ENCODE peak calls at places on chromosomes 3 and 15, in seven cellular contexts. One of them, this sample, is unnamed.

GRCh38 chr3:136783708-136784191 is 31.6 kb upstream of the STAG1 start:
- DNase-seq in A549: no peak
- DNase-seq in CD4-positive, alpha-beta T cell: no peak
- DNase-seq in left ventricle myocardium inferior: no peak
- DNase-seq in GM23338: no peak
- DNase-seq in testis: no peak
- DNase-seq in mammary epithelial cell: no peak
- DNase-seq in this sample: no peak

GRCh38 chr15:49979705-49980382 is 139.2 kb downstream of the ATP8B4 start:
- DNase-seq in A549: no peak
- DNase-seq in CD4-positive, alpha-beta T cell: no peak
- DNase-seq in left ventricle myocardium inferior: no peak
- DNase-seq in GM23338: no peak
- DNase-seq in testis: no peak
- DNase-seq in mammary epithelial cell: no peak
- DNase-seq in this sample: no peak

GRCh38 chr3:185729335-185729715 is 95.5 kb downstream of the IGF2BP2 start:
- DNase-seq in A549: no peak
- DNase-seq in CD4-positive, alpha-beta T cell: no peak
- DNase-seq in left ventricle myocardium inferior: no peak
- DNase-seq in GM23338: no peak
- DNase-seq in testis: no peak
- DNase-seq in mammary epithelial cell: peak
- DNase-seq in this sample: no peak

GRCh38 chr3:39192490-39193092 is at the start of gene XIRP1:
- DNase-seq in A549: no peak
- DNase-seq in CD4-positive, alpha-beta T cell: no peak
- DNase-seq in left ventricle myocardium inferior: peak
- DNase-seq in GM23338: no peak
- DNase-seq in testis: no peak
- DNase-seq in mammary epithelial cell: no peak
- DNase-seq in this sample: no peak

GRCh38 chr3:134852893-134853351 is 57.9 kb downstream of the EPHB1 start:
- DNase-seq in A549: no peak
- DNase-seq in CD4-positive, alpha-beta T cell: no peak
- DNase-seq in left ventricle myocardium inferior: no peak
- DNase-seq in GM23338: no peak
- DNase-seq in testis: no peak
- DNase-seq in mammary epithelial cell: no peak
- DNase-seq in this sample: peak

GRCh38 chr15:84981711-84982300 is at the start of gene PDE8A:
- DNase-seq in A549: peak
- DNase-seq in CD4-positive, alpha-beta T cell: peak
- DNase-seq in left ventricle myocardium inferior: peak
- DNase-seq in GM23338: peak
- DNase-seq in testis: peak
- DNase-seq in mammary epithelial cell: peak
- DNase-seq in this sample: peak

GRCh38 chr15:92079047-92079446 is 225.5 kb downstream of the SLCO3A1 start:
- DNase-seq in A549: no peak
- DNase-seq in CD4-positive, alpha-beta T cell: no peak
- DNase-seq in left ventricle myocardium inferior: no peak
- DNase-seq in GM23338: peak
- DNase-seq in testis: peak
- DNase-seq in mammary epithelial cell: no peak
- DNase-seq in this sample: no peak

GRCh38 chr3:26623409-26624208 is 1.0 kb downstream of the LRRC3B start:
- DNase-seq in A549: no peak
- DNase-seq in CD4-positive, alpha-beta T cell: no peak
- DNase-seq in left ventricle myocardium inferior: no peak
- DNase-seq in GM23338: peak
- DNase-seq in testis: no peak
- DNase-seq in mammary epithelial cell: no peak
- DNase-seq in this sample: no peak

GRCh38 chr3:117201906-117202305 is 492.3 kb downstream of the TUSC7 start:
- DNase-seq in A549: no peak
- DNase-seq in CD4-positive, alpha-beta T cell: no peak
- DNase-seq in left ventricle myocardium inferior: no peak
- DNase-seq in GM23338: no peak
- DNase-seq in testis: no peak
- DNase-seq in mammary epithelial cell: no peak
- DNase-seq in this sample: no peak

GRCh38 chr15:72965671-72966070 is 86.6 kb upstream of the NEO1 start:
- DNase-seq in A549: no peak
- DNase-seq in CD4-positive, alpha-beta T cell: no peak
- DNase-seq in left ventricle myocardium inferior: no peak
- DNase-seq in GM23338: no peak
- DNase-seq in testis: no peak
- DNase-seq in mammary epithelial cell: no peak
- DNase-seq in this sample: no peak

GRCh38 chr3:3821780-3822179 is 22.5 kb downstream of the LRRN1 start:
- DNase-seq in A549: no peak
- DNase-seq in CD4-positive, alpha-beta T cell: no peak
- DNase-seq in left ventricle myocardium inferior: no peak
- DNase-seq in GM23338: no peak
- DNase-seq in testis: no peak
- DNase-seq in mammary epithelial cell: no peak
- DNase-seq in this sample: no peak

GRCh38 chr15:96428742-96429141 is 98.2 kb downstream of the NR2F2 start:
- DNase-seq in A549: no peak
- DNase-seq in CD4-positive, alpha-beta T cell: no peak
- DNase-seq in left ventricle myocardium inferior: no peak
- DNase-seq in GM23338: no peak
- DNase-seq in testis: peak
- DNase-seq in mammary epithelial cell: peak
- DNase-seq in this sample: no peak

GRCh38 chr3:196216081-196216564 is at the start of gene SLC51A:
- DNase-seq in A549: no peak
- DNase-seq in CD4-positive, alpha-beta T cell: no peak
- DNase-seq in left ventricle myocardium inferior: no peak
- DNase-seq in GM23338: peak
- DNase-seq in testis: no peak
- DNase-seq in mammary epithelial cell: no peak
- DNase-seq in this sample: no peak

GRCh38 chr3:55434789-55435188 is 52.3 kb downstream of the WNT5A start:
- DNase-seq in A549: no peak
- DNase-seq in CD4-positive, alpha-beta T cell: no peak
- DNase-seq in left ventricle myocardium inferior: no peak
- DNase-seq in GM23338: peak
- DNase-seq in testis: no peak
- DNase-seq in mammary epithelial cell: peak
- DNase-seq in this sample: no peak

GRCh38 chr15:70767668-70768067 is 4.3 kb upstream of the UACA start:
- DNase-seq in A549: no peak
- DNase-seq in CD4-positive, alpha-beta T cell: no peak
- DNase-seq in left ventricle myocardium inferior: no peak
- DNase-seq in GM23338: no peak
- DNase-seq in testis: no peak
- DNase-seq in mammary epithelial cell: no peak
- DNase-seq in this sample: no peak

GRCh38 chr15:73631915-73632669 is 1.1 kb downstream of the NPTN start:
- DNase-seq in A549: peak
- DNase-seq in CD4-positive, alpha-beta T cell: no peak
- DNase-seq in left ventricle myocardium inferior: no peak
- DNase-seq in GM23338: peak
- DNase-seq in testis: peak
- DNase-seq in mammary epithelial cell: peak
- DNase-seq in this sample: no peak

GRCh38 chr15:31392761-31393401 is 66.2 kb downstream of the KLF13 start:
- DNase-seq in A549: no peak
- DNase-seq in CD4-positive, alpha-beta T cell: no peak
- DNase-seq in left ventricle myocardium inferior: peak
- DNase-seq in GM23338: peak
- DNase-seq in testis: no peak
- DNase-seq in mammary epithelial cell: no peak
- DNase-seq in this sample: peak

GRCh38 chr3:47227678-47228077 is 54.9 kb downstream of the KIF9 start:
- DNase-seq in A549: no peak
- DNase-seq in CD4-positive, alpha-beta T cell: no peak
- DNase-seq in left ventricle myocardium inferior: peak
- DNase-seq in GM23338: no peak
- DNase-seq in testis: peak
- DNase-seq in mammary epithelial cell: no peak
- DNase-seq in this sample: no peak

GRCh38 chr3:159765025-159765859 is 223.4 kb upstream of the IL12A start:
- DNase-seq in A549: peak
- DNase-seq in CD4-positive, alpha-beta T cell: no peak
- DNase-seq in left ventricle myocardium inferior: peak
- DNase-seq in GM23338: peak
- DNase-seq in testis: peak
- DNase-seq in mammary epithelial cell: peak
- DNase-seq in this sample: no peak

GRCh38 chr15:44550256-44550655 is 13.3 kb downstream of the EIF3J start:
- DNase-seq in A549: no peak
- DNase-seq in CD4-positive, alpha-beta T cell: no peak
- DNase-seq in left ventricle myocardium inferior: no peak
- DNase-seq in GM23338: no peak
- DNase-seq in testis: no peak
- DNase-seq in mammary epithelial cell: no peak
- DNase-seq in this sample: no peak

GRCh38 chr3:57556459-57557087 is 499 bp downstream of the PDE12 start:
- DNase-seq in A549: peak
- DNase-seq in CD4-positive, alpha-beta T cell: no peak
- DNase-seq in left ventricle myocardium inferior: peak
- DNase-seq in GM23338: no peak
- DNase-seq in testis: peak
- DNase-seq in mammary epithelial cell: no peak
- DNase-seq in this sample: no peak

GRCh38 chr3:57555316-57555715 is 758 bp upstream of the PDE12 start:
- DNase-seq in A549: peak
- DNase-seq in CD4-positive, alpha-beta T cell: no peak
- DNase-seq in left ventricle myocardium inferior: no peak
- DNase-seq in GM23338: no peak
- DNase-seq in testis: peak
- DNase-seq in mammary epithelial cell: no peak
- DNase-seq in this sample: no peak

GRCh38 chr3:57559526-57559925 is 3.5 kb downstream of the PDE12 start:
- DNase-seq in A549: no peak
- DNase-seq in CD4-positive, alpha-beta T cell: no peak
- DNase-seq in left ventricle myocardium inferior: no peak
- DNase-seq in GM23338: no peak
- DNase-seq in testis: no peak
- DNase-seq in mammary epithelial cell: no peak
- DNase-seq in this sample: no peak

GRCh38 chr3:57557088-57557537 is 1.0 kb downstream of the PDE12 start:
- DNase-seq in A549: peak
- DNase-seq in CD4-positive, alpha-beta T cell: peak
- DNase-seq in left ventricle myocardium inferior: no peak
- DNase-seq in GM23338: peak
- DNase-seq in testis: peak
- DNase-seq in mammary epithelial cell: peak
- DNase-seq in this sample: peak

DNA sequence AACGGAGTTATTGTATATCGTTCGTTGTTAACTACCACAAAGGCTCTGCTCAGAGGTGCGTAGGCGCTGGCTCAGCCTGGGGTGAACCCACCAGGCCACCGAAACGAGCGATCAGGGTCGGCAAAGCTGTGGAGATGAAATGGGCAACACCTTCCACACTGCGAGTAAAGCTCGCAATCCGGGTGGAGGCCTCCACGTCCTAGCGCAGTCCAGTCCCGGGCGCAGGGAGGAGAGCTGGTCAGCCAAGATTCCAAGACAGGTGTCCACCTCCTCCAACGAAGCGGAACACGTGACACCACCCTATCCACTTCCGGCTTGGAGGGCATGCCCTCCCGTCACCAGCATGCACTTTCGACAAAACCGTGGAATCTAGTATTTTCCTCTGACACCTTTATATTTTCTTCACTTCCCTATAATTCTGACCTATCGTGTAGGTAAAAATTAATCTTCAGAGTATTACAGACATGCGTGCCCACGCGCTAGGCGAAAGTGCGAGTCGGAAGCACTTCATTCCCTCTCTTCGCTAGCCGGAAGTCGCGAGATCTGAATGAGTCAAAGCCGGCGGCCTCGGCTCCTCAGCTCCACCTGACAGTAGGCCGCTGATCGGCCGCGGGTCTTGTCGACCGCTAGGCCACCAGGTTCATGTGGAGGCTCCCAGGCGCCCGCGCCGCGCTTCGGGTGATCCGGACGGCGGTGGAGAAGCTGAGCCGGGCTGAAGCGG is at the start of gene PDE12:
- DNase-seq in A549: peak
- DNase-seq in CD4-positive, alpha-beta T cell: peak
- DNase-seq in left ventricle myocardium inferior: peak
- DNase-seq in GM23338: peak
- DNase-seq in testis: peak
- DNase-seq in mammary epithelial cell: peak
- DNase-seq in this sample: peak
- TF ChIP-seq CTCF in A549: no peak
- TF ChIP-seq CTCF in CD4-positive, alpha-beta T cell: no peak
- TF ChIP-seq CTCF in left ventricle myocardium inferior: no peak
- TF ChIP-seq CTCF in GM23338: no peak
- TF ChIP-seq CTCF in testis: no peak
- TF ChIP-seq CTCF in mammary epithelial cell: no peak
- TF ChIP-seq CTCF in this sample: no peak

DNA sequence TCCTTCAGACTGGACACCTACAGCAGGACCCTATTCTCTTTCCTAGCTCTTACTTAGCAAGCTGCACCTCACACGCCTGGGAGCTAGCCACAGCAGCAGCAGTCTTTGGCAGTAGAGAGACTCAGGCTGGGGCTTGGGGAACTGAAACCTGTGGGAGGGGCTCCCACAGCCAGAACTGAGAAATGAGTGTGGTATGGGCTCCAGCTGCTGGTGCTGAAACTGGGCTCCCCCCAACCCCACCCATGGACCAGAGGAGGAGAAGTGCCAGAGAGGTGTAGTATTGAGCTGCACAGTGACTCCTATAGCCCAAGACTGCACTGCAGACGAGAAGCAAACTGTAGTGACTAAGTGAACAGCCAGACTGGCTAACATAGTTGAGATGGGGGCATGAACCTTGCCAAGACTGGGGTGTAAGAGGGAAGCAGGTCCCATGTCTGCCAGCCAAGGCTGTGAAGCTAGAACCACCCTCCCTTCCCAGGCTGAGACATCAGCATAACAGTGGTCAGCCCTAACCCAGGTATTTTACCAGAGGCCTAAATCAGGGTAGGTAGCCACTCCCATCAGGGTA is 62.5 kb downstream of the MYO5A start:
- DNase-seq in A549: no peak
- DNase-seq in CD4-positive, alpha-beta T cell: no peak
- DNase-seq in left ventricle myocardium inferior: peak
- DNase-seq in GM23338: peak
- DNase-seq in testis: peak
- DNase-seq in mammary epithelial cell: no peak
- DNase-seq in this sample: peak
- TF ChIP-seq CTCF in A549: no peak
- TF ChIP-seq CTCF in CD4-positive, alpha-beta T cell: no peak
- TF ChIP-seq CTCF in left ventricle myocardium inferior: no peak
- TF ChIP-seq CTCF in GM23338: no peak
- TF ChIP-seq CTCF in testis: no peak
- TF ChIP-seq CTCF in mammary epithelial cell: no peak
- TF ChIP-seq CTCF in this sample: no peak

GRCh38 chr15:57286446-57287127 is 89.7 kb upstream of the CGNL1 start:
- DNase-seq in A549: no peak
- DNase-seq in CD4-positive, alpha-beta T cell: no peak
- DNase-seq in left ventricle myocardium inferior: no peak
- DNase-seq in GM23338: peak
- DNase-seq in testis: no peak
- DNase-seq in mammary epithelial cell: no peak
- DNase-seq in this sample: no peak
- TF ChIP-seq CTCF in A549: no peak
- TF ChIP-seq CTCF in CD4-positive, alpha-beta T cell: no peak
- TF ChIP-seq CTCF in left ventricle myocardium inferior: no peak
- TF ChIP-seq CTCF in GM23338: no peak
- TF ChIP-seq CTCF in testis: no peak
- TF ChIP-seq CTCF in mammary epithelial cell: no peak
- TF ChIP-seq CTCF in this sample: no peak

GRCh38 chr3:188113761-188114160 is 40.2 kb upstream of the LPP start:
- DNase-seq in A549: no peak
- DNase-seq in CD4-positive, alpha-beta T cell: no peak
- DNase-seq in left ventricle myocardium inferior: no peak
- DNase-seq in GM23338: no peak
- DNase-seq in testis: no peak
- DNase-seq in mammary epithelial cell: no peak
- DNase-seq in this sample: no peak
- TF ChIP-seq CTCF in A549: no peak
- TF ChIP-seq CTCF in CD4-positive, alpha-beta T cell: no peak
- TF ChIP-seq CTCF in left ventricle myocardium inferior: no peak
- TF ChIP-seq CTCF in GM23338: no peak
- TF ChIP-seq CTCF in testis: no peak
- TF ChIP-seq CTCF in mammary epithelial cell: no peak
- TF ChIP-seq CTCF in this sample: no peak

This sample was measured in activated B cell treated with CpG ODN at 0.5 μM for 24 hours.